ENCODE peak calls at places on chromosomes 11 and 22, in nine cellular contexts. L is left lung; K is lower lobe of right lung; E is left ventricle myocardium superior; V is stimulated activated naive CD8-positive, alpha-beta T cell treated with anti-CD3 and anti-CD28 coated beads, Interleukin-15, Interleukin-2, amounts not matched to agents 100 U/mL and 50 U/mL, for 24 hours; J is activated CD4-positive, CD25-positive, alpha-beta regulatory T cell treated with anti-CD3 and anti-CD28 coated beads, Interleukin-2, amount 50 U/mL, for 24 hours; W is CD8-positive, alpha-beta T cell; G is activated T-cell treated with anti-CD3 and anti-CD28 coated beads, Interleukin-2, amount 50 U/mL, for 4 hours; U is esophagus mucosa. F is an unnamed sample.

GRCh38 chr22:45867118-45867905 is 109.7 kb downstream of the WNT7B start:
- ATAC-seq in L (peak), K (peak), E (peak), V (peak), J (no peak), W (no peak), G (no peak), U (peak), F (no peak)

GRCh38 chr11:114166897-114167323 is 107.4 kb downstream of the ZBTB16 start:
- ATAC-seq in L (peak), K (no peak), E (peak), V (peak), J (peak), W (peak), G (peak), U (peak), F (peak)

GRCh38 chr11:3989891-3990290 is 104.7 kb upstream of the RRM1 start:
- ATAC-seq in L (no peak), K (no peak), E (no peak), V (peak), J (peak), W (peak), G (peak), U (no peak), F (peak)

GRCh38 chr11:126613272-126613671 is 257.8 kb downstream of the ST3GAL4 start:
- ATAC-seq in L (no peak), K (no peak), E (no peak), V (no peak), J (no peak), W (no peak), G (no peak), U (no peak), F (no peak)

GRCh38 chr11:95790933-95791247 is 592 bp downstream of the CEP57 start:
- ATAC-seq in L (peak), K (peak), E (peak), V (no peak), J (no peak), W (no peak), G (no peak), U (peak), F (peak)

GRCh38 chr22:36505998-36506635 is 723 bp downstream of the FOXRED2 start:
- ATAC-seq in L (no peak), K (peak), E (peak), V (no peak), J (no peak), W (no peak), G (no peak), U (no peak), F (no peak)

GRCh38 chr11:106172389-106172991 is 95.0 kb downstream of the AASDHPPT start:
- ATAC-seq in L (no peak), K (no peak), E (no peak), V (no peak), J (no peak), W (no peak), G (no peak), U (peak), F (no peak)

GRCh38 chr11:82790723-82791487 is 57.2 kb upstream of the FAM181B start:
- ATAC-seq in L (peak), K (no peak), E (peak), V (no peak), J (no peak), W (no peak), G (no peak), U (no peak), F (no peak)

GRCh38 chr11:925496-926301 is at the start of gene AP2A2:
- ATAC-seq in L (peak), K (peak), E (peak), V (peak), J (peak), W (peak), G (peak), U (peak), F (peak)

GRCh38 chr11:103609117-103610066 is 427.0 kb upstream of the DDI1 start:
- ATAC-seq in L (peak), K (peak), E (peak), V (no peak), J (no peak), W (no peak), G (no peak), U (peak), F (no peak)

GRCh38 chr22:33657670-33658069 is 262.6 kb downstream of the LARGE1 start:
- ATAC-seq in L (no peak), K (no peak), E (peak), V (no peak), J (no peak), W (no peak), G (no peak), U (no peak), F (no peak)

GRCh38 chr22:30408388-30409101 is 11.7 kb downstream of the SEC14L2 start:
- ATAC-seq in L (peak), K (no peak), E (no peak), V (peak), J (no peak), W (peak), G (no peak), U (peak), F (peak)

GRCh38 chr11:75103380-75104026 is 6.8 kb upstream of the OR2AT4 start:
- ATAC-seq in L (peak), K (no peak), E (no peak), V (peak), J (peak), W (no peak), G (peak), U (no peak), F (peak)

GRCh38 chr11:34784318-34784841 is 131.8 kb downstream of the APIP start:
- ATAC-seq in L (no peak), K (no peak), E (no peak), V (no peak), J (no peak), W (no peak), G (no peak), U (peak), F (no peak)

GRCh38 chr11:75720639-75721038 is 3.0 kb downstream of the MOGAT2 start:
- ATAC-seq in L (no peak), K (no peak), E (no peak), V (no peak), J (no peak), W (no peak), G (no peak), U (no peak), F (no peak)

GRCh38 chr11:5727691-5728090 is 8.6 kb upstream of the OR56B1 start:
- ATAC-seq in L (no peak), K (no peak), E (no peak), V (no peak), J (no peak), W (no peak), G (no peak), U (no peak), F (no peak)

GRCh38 chr11:61787928-61788491 is 4.4 kb downstream of the TMEM258 start:
- ATAC-seq in L (no peak), K (no peak), E (no peak), V (no peak), J (no peak), W (no peak), G (no peak), U (no peak), F (no peak)

GRCh38 chr22:21920341-21921183 is 32.1 kb downstream of the PPM1F start:
- ATAC-seq in L (no peak), K (no peak), E (no peak), V (no peak), J (no peak), W (no peak), G (no peak), U (peak), F (no peak)

GRCh38 chr11:112128483-112129121 is 35.3 kb downstream of the IL18 start:
- ATAC-seq in L (peak), K (no peak), E (no peak), V (no peak), J (no peak), W (no peak), G (no peak), U (peak), F (no peak)

GRCh38 chr22:31287818-31288495 is 4.3 kb downstream of the PIK3IP1 start:
- ATAC-seq in L (no peak), K (no peak), E (no peak), V (no peak), J (no peak), W (no peak), G (no peak), U (no peak), F (no peak)

GRCh38 chr11:73168925-73169579 is 26.9 kb upstream of the FCHSD2 start:
- ATAC-seq in L (no peak), K (no peak), E (peak), V (no peak), J (no peak), W (no peak), G (no peak), U (no peak), F (no peak)

GRCh38 chr22:42912049-42912448 is 55.0 kb upstream of the ARFGAP3 start:
- ATAC-seq in L (no peak), K (peak), E (no peak), V (no peak), J (no peak), W (no peak), G (no peak), U (no peak), F (no peak)

GRCh38 chr22:50308986-50309600 is 1.6 kb upstream of the PLXNB2 start:
- ATAC-seq in L (no peak), K (no peak), E (no peak), V (no peak), J (no peak), W (no peak), G (no peak), U (no peak), F (no peak)

F was measured in activated T-helper 17 cell treated with anti-CD3 and anti-CD28 coated beads, Interleukin-2, amount 50 U/mL, for 72 hours.